ENCODE peak calls at places on chromosomes 7 and 10, in four cellular contexts. One of them, this sample, is unnamed.
A peak's percentile ranks its signal among the peaks of the same experiment; 100 is the strongest.

GRCh38 chr7:137992738-137993394 is 9.0 kb downstream of the CREB3L2 start:
- DNase-seq in IMR-90: peak; percentile 97
- DNase-seq in GM23338: no peak
- DNase-seq in fibroblast of pulmonary artery: peak; percentile 98
- DNase-seq in this sample: no peak

GRCh38 chr7:92332782-92333181 is 87.0 kb downstream of the ANKIB1 start:
- DNase-seq in IMR-90: no peak
- DNase-seq in fibroblast of pulmonary artery: no peak
- DNase-seq in GM23338: no peak
- DNase-seq in this sample: no peak

GRCh38 chr7:1087952-1088920 is at the start of gene GPER1:
- DNase-seq in GM23338: peak; percentile 37
- DNase-seq in fibroblast of pulmonary artery: peak; percentile 56
- DNase-seq in IMR-90: peak; percentile 24
- DNase-seq in this sample: no peak

GRCh38 chr10:26621243-26621888 is 76.1 kb upstream of the PDSS1 start:
- DNase-seq in fibroblast of pulmonary artery: no peak
- DNase-seq in IMR-90: no peak
- DNase-seq in GM23338: no peak
- DNase-seq in this sample: no peak

GRCh38 chr10:11173062-11173461 is 155.4 kb downstream of the CELF2 start:
- DNase-seq in IMR-90: no peak
- DNase-seq in fibroblast of pulmonary artery: no peak
- DNase-seq in GM23338: no peak
- DNase-seq in this sample: no peak

GRCh38 chr10:483266-483665 is 206.2 kb downstream of the DIP2C start:
- DNase-seq in fibroblast of pulmonary artery: no peak
- DNase-seq in GM23338: no peak
- DNase-seq in IMR-90: no peak
- DNase-seq in this sample: no peak

GRCh38 chr7:138907849-138908248 is 73.3 kb downstream of the KIAA1549 start:
- DNase-seq in IMR-90: no peak
- DNase-seq in fibroblast of pulmonary artery: no peak
- DNase-seq in GM23338: peak; percentile 23
- DNase-seq in this sample: no peak

GRCh38 chr10:72712136-72712535 is 20.2 kb downstream of the MCU start:
- DNase-seq in GM23338: peak; percentile 27
- DNase-seq in IMR-90: peak; percentile 61
- DNase-seq in fibroblast of pulmonary artery: peak; percentile 83
- DNase-seq in this sample: no peak

GRCh38 chr10:69994262-69994661 is 58.4 kb upstream of the MACROH2A2 start:
- DNase-seq in fibroblast of pulmonary artery: peak; percentile 62
- DNase-seq in IMR-90: peak; percentile 59
- DNase-seq in GM23338: peak; percentile 62
- DNase-seq in this sample: no peak

GRCh38 chr10:101829561-101830315 is 11.5 kb upstream of the OGA start:
- DNase-seq in fibroblast of pulmonary artery: no peak
- DNase-seq in GM23338: peak; percentile 90
- DNase-seq in IMR-90: no peak
- DNase-seq in this sample: no peak

GRCh38 chr10:20144268-20144667 is 328.0 kb downstream of the PLXDC2 start:
- DNase-seq in GM23338: no peak
- DNase-seq in IMR-90: no peak
- DNase-seq in fibroblast of pulmonary artery: no peak
- DNase-seq in this sample: no peak

GRCh38 chr10:84822926-84823325 is 494.5 kb downstream of the CCSER2 start:
- DNase-seq in fibroblast of pulmonary artery: no peak
- DNase-seq in IMR-90: no peak
- DNase-seq in GM23338: no peak
- DNase-seq in this sample: no peak

GRCh38 chr10:91287276-91287675 is 66.8 kb downstream of the PCGF5 start:
- DNase-seq in GM23338: no peak
- DNase-seq in IMR-90: no peak
- DNase-seq in fibroblast of pulmonary artery: no peak
- DNase-seq in this sample: no peak

GRCh38 chr10:7146189-7146588 is 264.6 kb downstream of the SFMBT2 start:
- DNase-seq in fibroblast of pulmonary artery: no peak
- DNase-seq in IMR-90: no peak
- DNase-seq in GM23338: no peak
- DNase-seq in this sample: no peak

GRCh38 chr10:43383204-43383971 is 12.0 kb downstream of the FXYD4 start:
- DNase-seq in IMR-90: no peak
- DNase-seq in GM23338: no peak
- DNase-seq in fibroblast of pulmonary artery: no peak
- DNase-seq in this sample: no peak

GRCh38 chr7:41316410-41316809 is 386.5 kb downstream of the INHBA start:
- DNase-seq in GM23338: no peak
- DNase-seq in fibroblast of pulmonary artery: no peak
- DNase-seq in IMR-90: peak; percentile 47
- DNase-seq in this sample: peak; percentile 15

GRCh38 chr10:27861781-27862180 is 116.2 kb upstream of the MKX start:
- DNase-seq in GM23338: no peak
- DNase-seq in IMR-90: no peak
- DNase-seq in fibroblast of pulmonary artery: no peak
- DNase-seq in this sample: no peak

DNA sequence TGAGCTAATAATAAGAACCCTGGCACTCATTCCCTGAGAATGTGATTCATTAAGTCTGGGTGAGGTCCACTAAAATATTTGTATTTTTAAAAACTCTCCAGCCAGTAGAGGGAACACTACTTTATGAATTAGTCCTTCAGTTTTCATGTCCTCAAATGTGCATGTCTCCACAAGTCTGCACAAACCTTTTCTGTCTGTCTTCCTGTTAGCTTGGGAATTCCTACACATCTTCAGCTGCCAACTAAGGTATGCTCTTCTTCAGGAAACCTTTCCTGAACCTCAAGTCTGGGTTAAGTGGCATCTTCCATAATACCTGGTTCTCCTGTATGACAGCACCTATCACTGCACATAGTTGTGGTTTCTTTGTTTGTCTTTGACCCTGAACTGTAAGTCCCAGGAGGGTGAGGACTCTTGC is 119.6 kb upstream of the MKX start:
- DNase-seq in fibroblast of pulmonary artery: no peak
- DNase-seq in GM23338: no peak
- DNase-seq in IMR-90: peak; percentile 23
- DNase-seq in this sample: no peak
- TF ChIP-seq CTCF in fibroblast of pulmonary artery: no peak
- TF ChIP-seq CTCF in GM23338: no peak
- TF ChIP-seq CTCF in IMR-90: peak; percentile 20
- TF ChIP-seq CTCF in this sample: no peak

GRCh38 chr10:123891147-123892011 is at the start of gene CPXM2:
- DNase-seq in GM23338: peak; percentile 75
- DNase-seq in IMR-90: no peak
- DNase-seq in fibroblast of pulmonary artery: no peak
- DNase-seq in this sample: no peak
- H3K4me3 ChIP-seq in GM23338: peak within 1 kb of the TSS; percentile 81
- H3K4me3 ChIP-seq in IMR-90: no peak within 1 kb of the TSS
- H3K4me3 ChIP-seq in fibroblast of pulmonary artery: no peak within 1 kb of the TSS
- H3K4me3 ChIP-seq in this sample: no peak within 1 kb of the TSS

GRCh38 chr7:113010377-113010776 is 76.2 kb downstream of the GPR85 start:
- DNase-seq in GM23338: no peak
- DNase-seq in fibroblast of pulmonary artery: no peak
- DNase-seq in IMR-90: no peak
- DNase-seq in this sample: no peak

GRCh38 chr7:113013761-113014449 is 72.7 kb downstream of the GPR85 start:
- DNase-seq in fibroblast of pulmonary artery: no peak
- DNase-seq in IMR-90: no peak
- DNase-seq in GM23338: no peak
- DNase-seq in this sample: no peak

GRCh38 chr7:113015038-113015645 is 71.5 kb downstream of the GPR85 start:
- DNase-seq in fibroblast of pulmonary artery: peak; percentile 63
- DNase-seq in GM23338: peak; percentile 24
- DNase-seq in IMR-90: peak; percentile 60
- DNase-seq in this sample: peak; percentile 10
- TF ChIP-seq CTCF in fibroblast of pulmonary artery: peak; percentile 60
- TF ChIP-seq CTCF in GM23338: no peak
- TF ChIP-seq CTCF in IMR-90: peak; percentile 65
- TF ChIP-seq CTCF in this sample: peak; percentile 57

DNA sequence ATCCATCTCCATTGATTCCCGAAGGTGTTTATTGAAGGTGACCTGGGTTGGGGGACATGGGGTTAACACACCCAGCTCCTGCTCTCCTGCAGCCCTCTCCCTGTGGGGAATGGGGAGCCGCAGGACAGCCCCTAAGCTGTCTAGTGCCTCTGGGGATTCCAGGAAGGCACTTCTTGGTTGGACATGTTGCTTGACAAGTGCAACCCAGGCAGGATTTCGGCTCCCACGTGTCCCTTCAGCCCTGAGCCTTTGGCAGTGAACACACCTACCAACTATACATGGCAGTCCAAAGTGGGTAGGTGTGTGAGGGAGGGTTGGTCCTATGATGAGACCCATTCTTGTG is 43.9 kb downstream of the DOCK1 start:
- DNase-seq in fibroblast of pulmonary artery: no peak
- DNase-seq in IMR-90: no peak
- DNase-seq in GM23338: no peak
- DNase-seq in this sample: no peak
- H3K4me3 ChIP-seq in fibroblast of pulmonary artery: no peak overlapping the region
- H3K4me3 ChIP-seq in IMR-90: no peak overlapping the region
- H3K4me3 ChIP-seq in GM23338: no peak overlapping the region
- H3K4me3 ChIP-seq in this sample: no peak overlapping the region

GRCh38 chr7:7761340-7761973 is 43.0 kb upstream of the RPA3 start:
- DNase-seq in fibroblast of pulmonary artery: peak; percentile 74
- DNase-seq in IMR-90: peak; percentile 66
- DNase-seq in GM23338: no peak
- DNase-seq in this sample: no peak
- TF ChIP-seq CTCF in fibroblast of pulmonary artery: peak; percentile 35
- TF ChIP-seq CTCF in IMR-90: peak; percentile 50
- TF ChIP-seq CTCF in GM23338: no peak
- TF ChIP-seq CTCF in this sample: peak; percentile 40